ENCODE peak calls at places on chromosomes 3 and 15, in six cellular contexts. U is right lobe of liver, Y is mammary epithelial cell, T is HCT116, Z is tibial artery, I is psoas muscle. E is an unnamed sample.

GRCh38 chr3:52150860-52151259 is 3.4 kb downstream of the POC1A start:
- DNase-seq in U (no peak), Y (no peak), T (no peak), Z (no peak), I (no peak), E (no peak)

GRCh38 chr3:120450914-120451669 is at the start of gene FSTL1:
- DNase-seq in U (peak; percentile 19), Y (no peak), T (no peak), Z (peak; percentile 62), I (peak; percentile 70), E (peak; percentile 79)

GRCh38 chr15:25850154-25851111 is 12.7 kb downstream of the ATP10A start:
- DNase-seq in U (peak; percentile 58), Y (no peak), T (no peak), Z (peak; percentile 86), I (peak; percentile 80), E (peak; percentile 44)

GRCh38 chr15:68417897-68418296 is 14.1 kb downstream of the ITGA11 start:
- DNase-seq in U (no peak), Y (no peak), T (no peak), Z (no peak), I (no peak), E (peak; percentile 17)

GRCh38 chr15:41928637-41929620 is 35.1 kb upstream of the SPTBN5 start:
- DNase-seq in U (no peak), Y (no peak), T (no peak), Z (peak; percentile 66), I (peak; percentile 49), E (no peak)

GRCh38 chr3:88863196-88863595 is 244.2 kb upstream of the EPHA3 start:
- DNase-seq in U (no peak), Y (no peak), T (no peak), Z (no peak), I (no peak), E (no peak)

GRCh38 chr3:5019411-5020261 is 40.4 kb downstream of the BHLHE40 start:
- DNase-seq in U (no peak), Y (no peak), T (no peak), Z (no peak), I (no peak), E (no peak)

GRCh38 chr3:196920733-196921132 is 21.6 kb downstream of the NCBP2 start:
- DNase-seq in U (no peak), Y (no peak), T (no peak), Z (no peak), I (no peak), E (no peak)

GRCh38 chr3:107676469-107677309 is 153.9 kb downstream of the BBX start:
- DNase-seq in U (no peak), Y (no peak), T (peak; percentile 4), Z (no peak), I (no peak), E (no peak)

GRCh38 chr3:15899438-15899837 is 101.7 kb upstream of the ANKRD28 start:
- DNase-seq in U (no peak), Y (peak; percentile 8), T (peak; percentile 40), Z (no peak), I (no peak), E (no peak)

GRCh38 chr15:68441045-68441743 is 9.2 kb upstream of the ITGA11 start:
- DNase-seq in U (no peak), Y (no peak), T (no peak), Z (peak; percentile 47), I (no peak), E (peak; percentile 32)

GRCh38 chr3:160697628-160698382 is 20.8 kb downstream of the ARL14 start:
- DNase-seq in U (no peak), Y (no peak), T (no peak), Z (no peak), I (no peak), E (no peak)

GRCh38 chr3:128275316-128276150 is 122.3 kb downstream of the EEFSEC start:
- DNase-seq in U (no peak), Y (peak; percentile 54), T (no peak), Z (no peak), I (no peak), E (no peak)

GRCh38 chr3:14364580-14365292 is 37.7 kb upstream of the SLC6A6 start:
- DNase-seq in U (no peak), Y (no peak), T (no peak), Z (no peak), I (no peak), E (no peak)

GRCh38 chr3:14362890-14363289 is 39.5 kb upstream of the SLC6A6 start:
- DNase-seq in U (no peak), Y (no peak), T (no peak), Z (no peak), I (no peak), E (no peak)

GRCh38 chr3:14363379-14363778 is 39.0 kb upstream of the SLC6A6 start:
- DNase-seq in U (no peak), Y (no peak), T (no peak), Z (no peak), I (no peak), E (no peak)

GRCh38 chr3:14366233-14366632 is 36.2 kb upstream of the SLC6A6 start:
- DNase-seq in U (no peak), Y (no peak), T (no peak), Z (no peak), I (no peak), E (no peak)

DNA sequence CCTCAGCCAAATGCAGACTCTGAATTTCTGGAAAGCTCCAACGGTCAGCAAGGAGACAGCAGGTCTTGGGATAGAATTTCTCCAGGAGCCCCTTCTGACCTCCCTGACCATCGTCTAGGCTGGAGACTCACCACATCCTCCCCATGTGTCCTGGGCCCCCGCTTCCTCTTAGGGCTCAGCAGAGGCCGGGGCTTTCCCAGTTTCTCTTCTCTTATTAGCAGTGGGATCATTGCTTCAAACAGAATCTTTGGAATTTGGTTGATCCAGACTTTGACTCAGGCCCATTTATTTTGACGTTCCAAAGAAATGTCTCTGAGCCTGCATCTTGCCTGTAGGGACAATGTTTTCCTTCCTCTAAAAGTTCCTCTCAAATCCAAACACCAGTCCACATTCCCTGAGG is 38.4 kb upstream of the SLC6A6 start:
- DNase-seq in U (no peak), Y (no peak), T (no peak), Z (no peak), I (no peak), E (no peak)
- H3K27me3 ChIP-seq in U (peaks cover 4% of the 10 kb centered on the region), Y (no peaks in the 10 kb centered on the region), T (no peaks in the 10 kb centered on the region), Z (peaks cover 50% of the 10 kb centered on the region), I (no peaks in the 10 kb centered on the region), E (no peaks in the 10 kb centered on the region)

DNA sequence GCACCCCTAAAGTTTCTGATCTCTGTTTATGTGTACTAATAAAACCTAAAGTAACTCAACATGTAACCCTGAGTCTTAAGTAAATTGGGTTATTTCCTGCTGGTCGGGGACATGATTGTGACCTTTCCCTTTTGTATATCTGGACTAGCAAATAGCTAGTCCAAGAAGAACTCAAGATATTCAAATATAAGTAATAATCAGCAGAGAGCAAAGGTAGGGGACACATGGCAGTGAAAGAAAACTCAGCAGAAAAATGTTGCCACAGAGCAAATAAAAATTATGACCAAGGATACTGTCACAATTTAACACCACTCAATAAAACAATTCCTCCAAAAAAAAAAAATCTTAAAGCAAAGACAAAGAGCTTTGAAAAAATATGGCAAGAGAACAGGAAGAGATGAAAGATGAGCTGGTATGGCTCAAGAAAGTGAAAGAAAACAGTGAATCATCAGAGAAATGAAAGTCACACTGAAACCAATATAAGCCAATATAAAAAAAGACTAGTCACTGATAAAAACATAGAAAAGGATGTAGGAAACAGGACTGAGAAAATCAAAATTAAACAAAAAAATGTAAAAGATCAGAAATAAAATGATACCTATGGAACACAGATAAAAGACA is 43.5 kb downstream of the HLTF start:
- DNase-seq in U (no peak), Y (peak; percentile 69), T (no peak), Z (no peak), I (no peak), E (no peak)
- H3K36me3 ChIP-seq in U (no peaks in the 10 kb centered on the region), Y (peaks cover 8% of the 10 kb centered on the region), T (peaks cover 58% of the 10 kb centered on the region), Z (peaks cover 45% of the 10 kb centered on the region), I (peaks cover 75% of the 10 kb centered on the region), E (no peaks in the 10 kb centered on the region)

DNA sequence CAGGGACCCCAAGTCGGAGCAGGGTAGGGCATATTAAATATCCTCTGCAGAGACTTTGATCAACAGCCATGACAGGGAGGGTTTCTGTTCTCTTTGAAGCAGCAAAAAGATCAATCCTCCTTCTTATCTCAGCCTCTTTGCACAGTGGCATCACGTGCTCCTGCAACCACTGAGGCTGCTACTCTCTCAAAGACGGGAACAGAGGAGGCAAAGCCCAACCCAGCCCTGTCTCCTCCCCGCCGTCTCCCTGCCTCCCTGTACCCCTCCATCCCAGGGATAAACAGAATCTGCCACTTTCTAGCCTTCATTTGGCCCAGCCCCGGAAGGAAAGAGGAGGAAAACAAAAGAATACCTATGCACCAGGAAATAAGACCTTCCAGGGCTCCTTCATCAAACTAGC is 7.5 kb upstream of the TBC1D21 start:
- DNase-seq in U (no peak), Y (no peak), T (no peak), Z (no peak), I (no peak), E (no peak)
- H3K27me3 ChIP-seq in U (no peaks in the 10 kb centered on the region), Y (peaks cover 9% of the 10 kb centered on the region), T (peaks cover 71% of the 10 kb centered on the region), Z (peaks cover 51% of the 10 kb centered on the region), I (no peaks in the 10 kb centered on the region), E (no peaks in the 10 kb centered on the region)

GRCh38 chr3:175662815-175663214 is 803.7 kb downstream of the NAALADL2 start:
- DNase-seq in U (no peak), Y (no peak), T (no peak), Z (no peak), I (no peak), E (no peak)
- H3K36me3 ChIP-seq in U (no peaks in the 10 kb centered on the region), Y (no peaks in the 10 kb centered on the region), T (no peaks in the 10 kb centered on the region), Z (no peaks in the 10 kb centered on the region), I (no peaks in the 10 kb centered on the region), E (no peaks in the 10 kb centered on the region)

GRCh38 chr15:92113832-92114231 is 260.3 kb downstream of the SLCO3A1 start:
- DNase-seq in U (no peak), Y (no peak), T (no peak), Z (no peak), I (no peak), E (no peak)

GRCh38 chr15:92112180-92112579 is 258.7 kb downstream of the SLCO3A1 start:
- DNase-seq in U (no peak), Y (no peak), T (no peak), Z (no peak), I (no peak), E (no peak)

GRCh38 chr15:92112711-92113110 is 259.2 kb downstream of the SLCO3A1 start:
- DNase-seq in U (no peak), Y (no peak), T (no peak), Z (no peak), I (no peak), E (no peak)

GRCh38 chr15:92109485-92109884 is 256.0 kb downstream of the SLCO3A1 start:
- DNase-seq in U (no peak), Y (no peak), T (no peak), Z (no peak), I (no peak), E (no peak)

GRCh38 chr15:92111756-92112155 is 258.2 kb downstream of the SLCO3A1 start:
- DNase-seq in U (no peak), Y (no peak), T (no peak), Z (no peak), I (no peak), E (no peak)
- H3K27me3 ChIP-seq in U (no peaks in the 10 kb centered on the region), Y (no peaks in the 10 kb centered on the region), T (peaks cover 4% of the 10 kb centered on the region), Z (no peaks in the 10 kb centered on the region), I (no peaks in the 10 kb centered on the region), E (no peaks in the 10 kb centered on the region)

GRCh38 chr15:51909591-51909990 is 62.0 kb downstream of the LEO1 start:
- DNase-seq in U (no peak), Y (no peak), T (no peak), Z (no peak), I (no peak), E (no peak)

GRCh38 chr15:51907136-51907862 is 64.3 kb downstream of the LEO1 start:
- DNase-seq in U (peak; percentile 46), Y (peak; percentile 85), T (peak; percentile 96), Z (no peak), I (no peak), E (no peak)

GRCh38 chr15:51908312-51908711 is 63.3 kb downstream of the LEO1 start:
- DNase-seq in U (no peak), Y (no peak), T (no peak), Z (no peak), I (no peak), E (no peak)

GRCh38 chr15:51904931-51905330 is 66.6 kb downstream of the LEO1 start:
- DNase-seq in U (no peak), Y (no peak), T (no peak), Z (no peak), I (no peak), E (no peak)
- H3K36me3 ChIP-seq in U (peaks cover 60% of the 10 kb centered on the region), Y (peaks cover 38% of the 10 kb centered on the region), T (peaks cover 34% of the 10 kb centered on the region), Z (peaks cover 48% of the 10 kb centered on the region), I (peaks cover 81% of the 10 kb centered on the region), E (no peaks in the 10 kb centered on the region)

E was measured in uterus.